ENCODE peak calls at places on chromosomes 12 and 14, in four cellular contexts. K, V, O and L are unnamed samples. For H3K27me3, the result is how much of the 10 kb centered on the place peaks cover.

GRCh38 chr12:123907726-123908476 is 64.7 kb downstream of the CCDC92 start:
- DNase-seq in V (peak), K (no peak), O (no peak), L (no peak)

GRCh38 chr12:2575245-2575644 is 219.5 kb upstream of the FKBP4 start:
- DNase-seq in O (no peak), V (no peak), K (no peak), L (no peak)

GRCh38 chr14:71720978-71721624 is 211.1 kb upstream of the RGS6 start:
- DNase-seq in O (peak), V (peak), K (no peak), L (peak)

GRCh38 chr14:63672417-63673180 is 30.9 kb upstream of the WDR89 start:
- DNase-seq in V (no peak), K (no peak), O (no peak), L (no peak)

GRCh38 chr12:26939192-26939832 is 1.0 kb downstream of the FGFR1OP2 start:
- DNase-seq in K (no peak), V (no peak), O (no peak), L (no peak)

GRCh38 chr12:62466018-62466595 is 519 bp upstream of the MON2 start:
- DNase-seq in V (peak), O (no peak), K (no peak), L (peak)

GRCh38 chr14:89954045-89955021 is at the start of gene EFCAB11:
- DNase-seq in O (peak), V (peak), K (peak), L (peak)

GRCh38 chr12:116015525-116015924 is 262.0 kb downstream of the MED13L start:
- DNase-seq in V (no peak), O (no peak), K (no peak), L (no peak)

GRCh38 chr12:50505945-50506344 is 1.2 kb downstream of the DIP2B start:
- DNase-seq in K (no peak), O (no peak), V (peak), L (peak)

GRCh38 chr12:50110762-50111416 is 1.1 kb upstream of the COX14 start:
- DNase-seq in K (no peak), V (peak), O (no peak), L (peak)

GRCh38 chr14:36507847-36508417 is 12.1 kb downstream of the NKX2-1 start:
- DNase-seq in K (no peak), O (no peak), V (no peak), L (no peak)
- H3K27me3 ChIP-seq in K (half or more), O (under half), V (half or more), L (under half)

GRCh38 chr12:57834086-57834876 is 12.2 kb downstream of the CTDSP2 start:
- DNase-seq in V (no peak), K (no peak), O (no peak), L (no peak)

GRCh38 chr12:57832966-57833365 is 13.6 kb downstream of the CTDSP2 start:
- DNase-seq in O (no peak), V (no peak), K (no peak), L (peak)

GRCh38 chr12:57835366-57836288 is 10.9 kb downstream of the CTDSP2 start:
- DNase-seq in O (no peak), V (no peak), K (no peak), L (no peak)

GRCh38 chr12:57836442-57837375 is 9.8 kb downstream of the CTDSP2 start:
- DNase-seq in V (peak), O (no peak), K (peak), L (peak)

DNA sequence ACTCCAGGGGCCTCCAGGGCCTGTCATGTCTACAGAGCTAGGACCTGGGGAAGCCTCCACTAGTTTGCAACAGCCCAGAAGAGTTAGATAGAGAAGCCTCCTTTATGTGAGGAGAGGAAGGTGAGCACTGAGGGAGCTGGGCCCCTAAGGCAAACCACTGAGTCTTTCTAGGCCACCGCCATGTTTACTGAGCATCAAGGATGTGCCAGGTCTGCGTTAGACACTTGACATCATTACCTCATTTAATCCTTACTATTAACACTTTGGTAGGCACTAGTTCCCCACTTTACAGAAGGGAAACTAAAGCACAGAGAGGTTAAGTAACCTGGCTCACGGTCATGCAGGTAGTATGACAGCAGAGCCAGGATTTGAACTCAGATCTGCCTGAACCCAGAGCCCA is 12.9 kb downstream of the CTDSP2 start:
- DNase-seq in K (no peak), V (no peak), O (no peak), L (no peak)
- H3K27ac ChIP-seq in K (no peak), V (no peak), O (no peak), L (peak)

GRCh38 chr14:24339284-24340151 is at the start of gene RIPK3:
- DNase-seq in K (no peak), O (no peak), V (peak), L (peak)
- H3K27me3 ChIP-seq in K (half or more), O (under half), V (under half), L (under half)

DNA sequence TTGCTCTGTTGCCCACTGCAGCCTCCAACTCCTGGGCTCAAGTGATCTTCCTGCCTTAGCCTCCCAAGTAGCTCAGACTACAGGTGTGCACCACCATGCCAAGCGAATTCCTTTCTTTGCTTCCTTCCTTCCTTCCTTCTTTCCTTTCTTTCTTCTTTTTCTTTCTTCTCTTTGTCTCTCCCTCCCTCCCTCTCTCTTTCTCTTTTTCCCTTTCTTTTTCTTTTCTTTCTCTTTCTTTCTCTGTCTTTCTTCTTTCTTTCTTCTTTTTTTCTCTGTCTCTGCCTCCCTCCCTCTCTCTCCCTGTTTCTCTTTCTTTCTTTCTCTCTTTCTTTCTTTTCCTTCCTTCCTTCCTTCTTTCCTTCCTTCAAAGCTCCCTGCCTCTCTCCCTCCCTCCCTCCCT is 52.9 kb downstream of the LGMN start:
- DNase-seq in O (no peak), K (no peak), V (no peak), L (no peak)
- H3K27ac ChIP-seq in O (no peak), K (no peak), V (no peak), L (no peak)

GRCh38 chr14:72925815-72926291 is 411 bp upstream of the DCAF4 start:
- DNase-seq in V (no peak), K (no peak), O (no peak), L (no peak)
- H3K27me3 ChIP-seq in V (under half), K (under half), O (under half), L (under half)

DNA sequence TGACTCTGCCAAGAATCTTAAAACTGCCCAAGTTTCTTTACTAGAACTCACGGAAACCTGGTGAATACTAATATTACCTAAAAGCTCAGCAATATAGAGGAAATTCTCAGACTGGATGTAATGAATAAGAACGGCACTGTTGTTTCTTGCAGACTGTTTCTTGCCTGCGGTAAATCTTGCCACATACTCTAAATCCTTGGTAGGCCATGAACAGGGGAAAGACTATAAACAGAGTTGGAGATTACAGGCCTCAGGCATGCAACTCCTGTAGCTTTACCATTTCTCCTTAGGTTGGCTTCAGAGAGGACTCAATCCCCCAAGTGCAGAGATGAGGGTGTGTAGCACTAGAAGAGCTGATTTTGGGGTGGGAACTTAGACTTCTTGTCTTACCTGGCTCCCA is 1.1 kb downstream of the ALDH6A1 start:
- DNase-seq in O (no peak), V (no peak), K (no peak), L (no peak)
- H3K27ac ChIP-seq in O (no peak), V (no peak), K (no peak), L (no peak)

GRCh38 chr14:106060576-106060975 is 534.2 kb downstream of the TMEM121 start:
- DNase-seq in O (no peak), V (no peak), K (no peak), L (no peak)
- H3K27me3 ChIP-seq in O (under half), V (under half), K (under half), L (under half)